ENCODE peak calls at places on chromosomes 3 and 15, in six cellular contexts. B is stomach, C is mammary epithelial cell, R is left ventricle myocardium inferior, K is HL-60, P is left lung. W is an unnamed sample.

GRCh38 chr3:77362936-77363335 is 323.0 kb downstream of the ROBO2 start:
- DNase-seq in P (no peak), R (no peak), C (no peak), B (no peak), K (no peak), W (no peak)

GRCh38 chr3:41900265-41900664 is 61.6 kb downstream of the ULK4 start:
- DNase-seq in B (no peak), P (no peak), C (no peak), R (no peak), K (no peak), W (no peak)

GRCh38 chr3:56838441-56838840 is 36.7 kb upstream of the ARHGEF3 start:
- DNase-seq in K (no peak), P (no peak), B (no peak), R (no peak), C (no peak), W (no peak)

GRCh38 chr3:107297597-107297996 is 79.6 kb upstream of the CCDC54 start:
- DNase-seq in R (no peak), B (no peak), P (no peak), K (no peak), C (no peak), W (no peak)

GRCh38 chr15:67776600-67776999 is 48.7 kb upstream of the SKOR1 start:
- DNase-seq in C (no peak), K (no peak), R (no peak), P (no peak), B (no peak), W (no peak)

GRCh38 chr3:124483915-124484470 is 246.3 kb upstream of the UMPS start:
- DNase-seq in P (no peak), K (no peak), C (peak; percentile 25), R (no peak), B (no peak), W (no peak)

GRCh38 chr3:113844622-113845222 is 6.1 kb downstream of the GRAMD1C start:
- DNase-seq in K (no peak), C (peak; percentile 35), R (no peak), B (no peak), P (no peak), W (no peak)

GRCh38 chr3:138890555-138891187 is 55.9 kb upstream of the PIK3CB start:
- DNase-seq in B (no peak), R (no peak), K (peak; percentile 90), P (no peak), C (no peak), W (no peak)

GRCh38 chr3:184227481-184227935 is 1.9 kb upstream of the VWA5B2 start:
- DNase-seq in K (peak; percentile 24), P (no peak), B (peak; percentile 36), C (no peak), R (no peak), W (peak; percentile 39)

GRCh38 chr3:156230291-156230900 is 110.0 kb downstream of the KCNAB1 start:
- DNase-seq in R (no peak), C (peak; percentile 32), P (no peak), K (no peak), B (no peak), W (no peak)

GRCh38 chr3:133992385-133992784 is 37.3 kb downstream of the SLCO2A1 start:
- DNase-seq in C (no peak), K (no peak), R (peak; percentile 27), P (no peak), B (no peak), W (no peak)

GRCh38 chr15:67945951-67946700 is 106.3 kb upstream of the RNU6-1 start:
- DNase-seq in B (no peak), R (no peak), P (no peak), K (no peak), C (peak; percentile 60), W (no peak)

GRCh38 chr3:179672918-179673317 is 20.1 kb downstream of the USP13 start:
- DNase-seq in C (peak; percentile 52), B (no peak), P (no peak), K (no peak), R (no peak), W (no peak)

GRCh38 chr3:111850481-111850880 is 8.6 kb upstream of the PHLDB2 start:
- DNase-seq in B (no peak), K (no peak), C (no peak), P (no peak), R (no peak), W (no peak)

GRCh38 chr3:137325170-137325569 is 367.4 kb downstream of the IL20RB start:
- DNase-seq in R (no peak), P (no peak), B (no peak), C (no peak), K (no peak), W (no peak)

GRCh38 chr3:108125550-108126071 is 34.8 kb upstream of the CD47 start:
- DNase-seq in C (no peak), K (peak; percentile 91), P (no peak), R (no peak), B (no peak), W (no peak)

GRCh38 chr3:53766706-53767105 is 79.5 kb downstream of the CHDH start:
- DNase-seq in C (no peak), B (no peak), P (no peak), K (no peak), R (no peak), W (no peak)

GRCh38 chr3:161510510-161511260 is 14.1 kb downstream of the OTOL1 start:
- DNase-seq in B (no peak), K (no peak), P (no peak), R (no peak), C (no peak), W (no peak)

GRCh38 chr3:154251610-154252009 is 72.7 kb downstream of the DHX36 start:
- DNase-seq in R (no peak), K (no peak), C (no peak), P (no peak), B (no peak), W (no peak)

GRCh38 chr15:51846463-51847230 is 17.2 kb downstream of the TMOD3 start:
- DNase-seq in B (no peak), K (no peak), R (no peak), P (no peak), C (peak; percentile 81), W (no peak)

GRCh38 chr3:130504701-130505100 is 12.3 kb upstream of the COL6A6 start:
- DNase-seq in K (no peak), P (no peak), R (no peak), B (no peak), C (no peak), W (no peak)

GRCh38 chr15:59339252-59339672 is 33.4 kb downstream of the MYO1E start:
- DNase-seq in R (no peak), P (no peak), K (no peak), C (peak; percentile 94), B (no peak), W (no peak)

GRCh38 chr3:56737001-56737400 is 53.9 kb upstream of the TASOR start:
- DNase-seq in P (no peak), B (no peak), C (no peak), K (no peak), R (no peak), W (no peak)

GRCh38 chr15:71387825-71388224 is 272.6 kb downstream of the THSD4 start:
- DNase-seq in R (no peak), K (no peak), P (no peak), C (no peak), B (no peak), W (no peak)

GRCh38 chr3:128322030-128323022 is 144.4 kb downstream of the DNAJB8 start:
- DNase-seq in K (peak; percentile 57), R (peak; percentile 48), B (peak; percentile 57), C (peak; percentile 20), P (no peak), W (peak; percentile 81)

GRCh38 chr3:52108302-52109232 is 45.7 kb downstream of the POC1A start:
- DNase-seq in R (peak; percentile 55), B (no peak), P (no peak), K (no peak), C (no peak), W (no peak)

GRCh38 chr3:63343674-63344073 is 65.6 kb downstream of the SYNPR start:
- DNase-seq in K (peak; percentile 85), P (peak; percentile 69), R (peak; percentile 71), C (peak; percentile 84), B (peak; percentile 67), W (peak; percentile 69)

DNA sequence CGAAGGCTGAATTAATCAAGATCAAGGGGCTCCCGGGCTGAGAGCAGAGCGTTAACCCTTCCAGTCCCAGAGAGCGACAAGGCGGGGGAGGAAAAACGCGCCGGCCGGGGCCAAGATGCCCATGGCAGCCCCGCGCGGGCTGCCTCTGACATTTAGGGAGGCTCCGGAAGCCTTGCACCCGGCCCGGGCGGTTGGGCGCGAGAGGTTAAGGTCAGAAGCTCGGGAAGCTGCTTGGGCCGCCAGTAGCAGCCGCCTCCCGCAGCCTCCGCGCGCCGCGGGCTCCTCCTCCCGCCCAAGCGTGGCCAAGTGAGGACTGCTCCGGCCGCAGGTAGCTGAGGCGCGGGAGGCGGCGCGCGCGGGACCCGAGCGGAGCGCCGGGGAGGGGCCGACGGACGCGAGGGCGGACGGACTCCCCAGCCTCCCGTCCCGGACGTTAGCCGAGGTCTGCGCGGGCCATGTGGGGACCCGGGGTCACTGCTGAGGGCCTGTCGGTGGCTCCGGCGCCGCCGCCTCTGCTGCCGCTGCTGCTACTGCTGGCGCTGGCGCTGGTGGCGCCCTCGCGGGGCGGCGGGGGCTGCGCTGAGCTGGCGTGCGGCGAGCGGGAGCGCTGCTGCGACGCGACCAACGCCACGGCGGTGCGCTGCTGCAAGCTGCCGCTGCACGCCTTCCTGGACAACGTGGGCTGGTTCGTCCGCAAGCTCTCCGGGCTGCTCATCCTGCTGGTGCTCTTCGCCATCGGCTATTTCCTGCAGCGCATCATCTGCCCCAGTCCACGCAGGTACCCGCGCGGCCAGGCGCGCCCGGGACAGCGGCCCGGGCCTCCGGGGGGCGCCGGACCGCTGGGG is at the start of gene C3orf80:
- DNase-seq in P (peak; percentile 60), C (peak; percentile 35), K (peak; percentile 53), R (peak; percentile 36), B (peak; percentile 77), W (peak; percentile 33)
- H3K4me3 ChIP-seq in P (peak within 1 kb of the TSS; percentile 53), C (peak within 1 kb of the TSS; percentile 37), K (peak within 1 kb of the TSS; percentile 44), R (peak within 1 kb of the TSS; percentile 77), B (peak within 1 kb of the TSS; percentile 51), W (peak within 1 kb of the TSS; percentile 18)

DNA sequence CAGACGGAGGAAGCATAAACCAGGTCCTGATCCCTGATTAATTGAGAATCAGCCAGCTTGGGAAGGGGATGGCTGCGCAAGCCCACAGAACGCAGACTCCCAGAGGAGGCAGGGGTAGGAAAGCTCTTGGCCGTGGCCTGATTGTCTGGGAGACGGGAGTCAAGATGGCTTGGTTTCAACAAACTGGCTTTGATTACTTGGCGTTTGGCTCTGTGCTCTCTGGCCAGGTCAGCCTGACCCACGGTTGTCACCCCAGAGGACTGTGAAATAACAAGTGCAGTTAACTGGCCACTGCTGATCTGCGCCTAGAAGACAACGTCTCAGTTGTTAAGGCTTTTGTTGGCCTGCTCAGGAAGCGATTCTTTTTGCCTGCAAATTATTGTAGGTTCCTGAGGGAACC is 387.0 kb upstream of the PROK2 start:
- DNase-seq in C (no peak), R (peak; percentile 33), P (no peak), K (no peak), B (no peak), W (no peak)
- H3K27ac ChIP-seq in C (no peak overlapping the region), R (peak overlapping the region; percentile 56), P (no peak overlapping the region), K (no peak overlapping the region), B (peak overlapping the region; percentile 75), W (no peak overlapping the region)

GRCh38 chr3:65689436-65689835 is 349.3 kb downstream of the MAGI1 start:
- DNase-seq in C (no peak), P (no peak), B (no peak), R (no peak), K (no peak), W (no peak)
- TF ChIP-seq CTCF in C (no peak), P (no peak), B (no peak), R (no peak), K (no peak), W (no peak)

DNA sequence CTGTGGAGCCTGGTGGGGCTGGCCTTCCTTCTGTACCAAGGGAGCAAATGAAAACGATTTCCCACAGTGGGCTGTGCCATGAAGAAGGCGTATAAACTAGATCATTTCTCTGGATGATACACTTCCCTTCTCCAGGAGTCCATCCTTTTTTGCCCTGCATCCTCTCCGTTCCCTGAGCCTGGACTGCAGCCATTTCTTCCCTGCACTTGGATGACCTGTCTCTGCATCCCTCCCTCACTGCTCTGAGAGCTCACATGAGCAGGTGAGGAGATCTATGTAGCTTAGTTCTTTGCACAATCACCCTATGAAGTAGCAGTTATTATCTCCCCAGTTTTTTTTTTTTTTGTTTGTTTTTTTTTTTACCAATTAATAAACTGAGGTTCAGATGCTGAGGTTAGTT is 46.7 kb downstream of the IQSEC1 start:
- DNase-seq in C (no peak), P (no peak), B (no peak), K (no peak), R (no peak), W (no peak)
- H3K4me3 ChIP-seq in C (no peak overlapping the region), P (no peak overlapping the region), B (no peak overlapping the region), K (no peak overlapping the region), R (no peak overlapping the region), W (no peak overlapping the region)

W was measured in pancreas.